ENCODE peak calls at places on chromosomes 2 and 18, in five cellular contexts. One of them, this sample, is unnamed.
A peak's percentile ranks its signal among the peaks of the same experiment; 100 is the strongest.

GRCh38 chr2:216289470-216289869 is 82.8 kb downstream of the MARCHF4 start:
- DNase-seq in stimulated activated CD8-positive, alpha-beta memory T cell treated with anti-CD3 and anti-CD28 coated beads, Interleukin-12 subunit alpha, Interleukin-12 subunit beta, amount 100 ng/mL, for 4 hours: no peak
- DNase-seq in fibroblast of the aortic adventitia: no peak
- DNase-seq in stimulated activated CD4-positive, alpha-beta T cell treated with anti-CD3 and anti-CD28 coated beads, Interleukin-1b, Interleukin-23, amount 100 ng/mL, for 24 hours: no peak
- DNase-seq in HCT116: no peak
- DNase-seq in this sample: no peak

GRCh38 chr2:67883316-67884080 is 179.3 kb downstream of the C1D start:
- DNase-seq in stimulated activated CD4-positive, alpha-beta T cell treated with anti-CD3 and anti-CD28 coated beads, Interleukin-1b, Interleukin-23, amount 100 ng/mL, for 24 hours: no peak
- DNase-seq in fibroblast of the aortic adventitia: no peak
- DNase-seq in stimulated activated CD8-positive, alpha-beta memory T cell treated with anti-CD3 and anti-CD28 coated beads, Interleukin-12 subunit alpha, Interleukin-12 subunit beta, amount 100 ng/mL, for 4 hours: no peak
- DNase-seq in HCT116: no peak
- DNase-seq in this sample: no peak

GRCh38 chr2:73133566-73134227 is 20.9 kb upstream of the RAB11FIP5 start:
- DNase-seq in fibroblast of the aortic adventitia: no peak
- DNase-seq in stimulated activated CD8-positive, alpha-beta memory T cell treated with anti-CD3 and anti-CD28 coated beads, Interleukin-12 subunit alpha, Interleukin-12 subunit beta, amount 100 ng/mL, for 4 hours: no peak
- DNase-seq in stimulated activated CD4-positive, alpha-beta T cell treated with anti-CD3 and anti-CD28 coated beads, Interleukin-1b, Interleukin-23, amount 100 ng/mL, for 24 hours: no peak
- DNase-seq in HCT116: no peak
- DNase-seq in this sample: no peak

GRCh38 chr2:204726831-204727230 is 181.6 kb downstream of the PARD3B start:
- DNase-seq in stimulated activated CD4-positive, alpha-beta T cell treated with anti-CD3 and anti-CD28 coated beads, Interleukin-1b, Interleukin-23, amount 100 ng/mL, for 24 hours: no peak
- DNase-seq in fibroblast of the aortic adventitia: no peak
- DNase-seq in HCT116: no peak
- DNase-seq in stimulated activated CD8-positive, alpha-beta memory T cell treated with anti-CD3 and anti-CD28 coated beads, Interleukin-12 subunit alpha, Interleukin-12 subunit beta, amount 100 ng/mL, for 4 hours: no peak
- DNase-seq in this sample: no peak

GRCh38 chr2:128584296-128584900 is 265.7 kb upstream of the HS6ST1 start:
- DNase-seq in stimulated activated CD8-positive, alpha-beta memory T cell treated with anti-CD3 and anti-CD28 coated beads, Interleukin-12 subunit alpha, Interleukin-12 subunit beta, amount 100 ng/mL, for 4 hours: no peak
- DNase-seq in fibroblast of the aortic adventitia: peak; percentile 87
- DNase-seq in HCT116: no peak
- DNase-seq in stimulated activated CD4-positive, alpha-beta T cell treated with anti-CD3 and anti-CD28 coated beads, Interleukin-1b, Interleukin-23, amount 100 ng/mL, for 24 hours: no peak
- DNase-seq in this sample: peak; percentile 51

GRCh38 chr18:11658989-11659388 is 30.1 kb upstream of the GNAL start:
- DNase-seq in stimulated activated CD4-positive, alpha-beta T cell treated with anti-CD3 and anti-CD28 coated beads, Interleukin-1b, Interleukin-23, amount 100 ng/mL, for 24 hours: no peak
- DNase-seq in stimulated activated CD8-positive, alpha-beta memory T cell treated with anti-CD3 and anti-CD28 coated beads, Interleukin-12 subunit alpha, Interleukin-12 subunit beta, amount 100 ng/mL, for 4 hours: no peak
- DNase-seq in fibroblast of the aortic adventitia: no peak
- DNase-seq in HCT116: no peak
- DNase-seq in this sample: no peak

GRCh38 chr2:99821572-99822369 is 320.6 kb downstream of the AFF3 start:
- DNase-seq in stimulated activated CD4-positive, alpha-beta T cell treated with anti-CD3 and anti-CD28 coated beads, Interleukin-1b, Interleukin-23, amount 100 ng/mL, for 24 hours: no peak
- DNase-seq in stimulated activated CD8-positive, alpha-beta memory T cell treated with anti-CD3 and anti-CD28 coated beads, Interleukin-12 subunit alpha, Interleukin-12 subunit beta, amount 100 ng/mL, for 4 hours: no peak
- DNase-seq in fibroblast of the aortic adventitia: peak; percentile 39
- DNase-seq in HCT116: no peak
- DNase-seq in this sample: peak; percentile 61

GRCh38 chr2:176261136-176261535 is 8.1 kb upstream of the MTX2 start:
- DNase-seq in stimulated activated CD4-positive, alpha-beta T cell treated with anti-CD3 and anti-CD28 coated beads, Interleukin-1b, Interleukin-23, amount 100 ng/mL, for 24 hours: no peak
- DNase-seq in fibroblast of the aortic adventitia: no peak
- DNase-seq in HCT116: no peak
- DNase-seq in stimulated activated CD8-positive, alpha-beta memory T cell treated with anti-CD3 and anti-CD28 coated beads, Interleukin-12 subunit alpha, Interleukin-12 subunit beta, amount 100 ng/mL, for 4 hours: no peak
- DNase-seq in this sample: no peak

GRCh38 chr2:237128026-237128703 is 42.5 kb downstream of the COPS8 start:
- DNase-seq in stimulated activated CD4-positive, alpha-beta T cell treated with anti-CD3 and anti-CD28 coated beads, Interleukin-1b, Interleukin-23, amount 100 ng/mL, for 24 hours: peak; percentile 60
- DNase-seq in HCT116: peak; percentile 77
- DNase-seq in fibroblast of the aortic adventitia: peak; percentile 99
- DNase-seq in stimulated activated CD8-positive, alpha-beta memory T cell treated with anti-CD3 and anti-CD28 coated beads, Interleukin-12 subunit alpha, Interleukin-12 subunit beta, amount 100 ng/mL, for 4 hours: peak; percentile 6
- DNase-seq in this sample: peak; percentile 100

GRCh38 chr2:134207589-134208209 is 46.2 kb upstream of the MGAT5 start:
- DNase-seq in stimulated activated CD4-positive, alpha-beta T cell treated with anti-CD3 and anti-CD28 coated beads, Interleukin-1b, Interleukin-23, amount 100 ng/mL, for 24 hours: peak; percentile 46
- DNase-seq in fibroblast of the aortic adventitia: peak; percentile 42
- DNase-seq in stimulated activated CD8-positive, alpha-beta memory T cell treated with anti-CD3 and anti-CD28 coated beads, Interleukin-12 subunit alpha, Interleukin-12 subunit beta, amount 100 ng/mL, for 4 hours: peak; percentile 37
- DNase-seq in HCT116: peak; percentile 47
- DNase-seq in this sample: peak; percentile 76

GRCh38 chr2:54635554-54636152 is 87.8 kb upstream of the EML6 start:
- DNase-seq in stimulated activated CD4-positive, alpha-beta T cell treated with anti-CD3 and anti-CD28 coated beads, Interleukin-1b, Interleukin-23, amount 100 ng/mL, for 24 hours: no peak
- DNase-seq in fibroblast of the aortic adventitia: peak; percentile 77
- DNase-seq in stimulated activated CD8-positive, alpha-beta memory T cell treated with anti-CD3 and anti-CD28 coated beads, Interleukin-12 subunit alpha, Interleukin-12 subunit beta, amount 100 ng/mL, for 4 hours: no peak
- DNase-seq in HCT116: no peak
- DNase-seq in this sample: no peak

GRCh38 chr2:205802069-205802468 is 119.8 kb downstream of the NRP2 start:
- DNase-seq in stimulated activated CD8-positive, alpha-beta memory T cell treated with anti-CD3 and anti-CD28 coated beads, Interleukin-12 subunit alpha, Interleukin-12 subunit beta, amount 100 ng/mL, for 4 hours: no peak
- DNase-seq in HCT116: no peak
- DNase-seq in fibroblast of the aortic adventitia: no peak
- DNase-seq in stimulated activated CD4-positive, alpha-beta T cell treated with anti-CD3 and anti-CD28 coated beads, Interleukin-1b, Interleukin-23, amount 100 ng/mL, for 24 hours: no peak
- DNase-seq in this sample: peak; percentile 11

GRCh38 chr2:165646321-165646801 is 147.7 kb downstream of the GALNT3 start:
- DNase-seq in fibroblast of the aortic adventitia: no peak
- DNase-seq in stimulated activated CD4-positive, alpha-beta T cell treated with anti-CD3 and anti-CD28 coated beads, Interleukin-1b, Interleukin-23, amount 100 ng/mL, for 24 hours: no peak
- DNase-seq in stimulated activated CD8-positive, alpha-beta memory T cell treated with anti-CD3 and anti-CD28 coated beads, Interleukin-12 subunit alpha, Interleukin-12 subunit beta, amount 100 ng/mL, for 4 hours: no peak
- DNase-seq in HCT116: no peak
- DNase-seq in this sample: peak; percentile 50

GRCh38 chr2:152445791-152446201 is 110.8 kb downstream of the FMNL2 start:
- DNase-seq in HCT116: no peak
- DNase-seq in stimulated activated CD4-positive, alpha-beta T cell treated with anti-CD3 and anti-CD28 coated beads, Interleukin-1b, Interleukin-23, amount 100 ng/mL, for 24 hours: no peak
- DNase-seq in fibroblast of the aortic adventitia: peak; percentile 76
- DNase-seq in stimulated activated CD8-positive, alpha-beta memory T cell treated with anti-CD3 and anti-CD28 coated beads, Interleukin-12 subunit alpha, Interleukin-12 subunit beta, amount 100 ng/mL, for 4 hours: no peak
- DNase-seq in this sample: peak; percentile 89

GRCh38 chr2:223185638-223186037 is 133.6 kb downstream of the KCNE4 start:
- DNase-seq in stimulated activated CD4-positive, alpha-beta T cell treated with anti-CD3 and anti-CD28 coated beads, Interleukin-1b, Interleukin-23, amount 100 ng/mL, for 24 hours: no peak
- DNase-seq in HCT116: no peak
- DNase-seq in stimulated activated CD8-positive, alpha-beta memory T cell treated with anti-CD3 and anti-CD28 coated beads, Interleukin-12 subunit alpha, Interleukin-12 subunit beta, amount 100 ng/mL, for 4 hours: no peak
- DNase-seq in fibroblast of the aortic adventitia: no peak
- DNase-seq in this sample: no peak

GRCh38 chr2:190746971-190747761 is 98.3 kb downstream of the NAB1 start:
- DNase-seq in stimulated activated CD4-positive, alpha-beta T cell treated with anti-CD3 and anti-CD28 coated beads, Interleukin-1b, Interleukin-23, amount 100 ng/mL, for 24 hours: no peak
- DNase-seq in stimulated activated CD8-positive, alpha-beta memory T cell treated with anti-CD3 and anti-CD28 coated beads, Interleukin-12 subunit alpha, Interleukin-12 subunit beta, amount 100 ng/mL, for 4 hours: no peak
- DNase-seq in HCT116: no peak
- DNase-seq in fibroblast of the aortic adventitia: peak; percentile 81
- DNase-seq in this sample: peak; percentile 42

GRCh38 chr2:112216158-112216557 is 38.7 kb downstream of the ZC3H8 start:
- DNase-seq in stimulated activated CD8-positive, alpha-beta memory T cell treated with anti-CD3 and anti-CD28 coated beads, Interleukin-12 subunit alpha, Interleukin-12 subunit beta, amount 100 ng/mL, for 4 hours: no peak
- DNase-seq in HCT116: no peak
- DNase-seq in fibroblast of the aortic adventitia: peak; percentile 60
- DNase-seq in stimulated activated CD4-positive, alpha-beta T cell treated with anti-CD3 and anti-CD28 coated beads, Interleukin-1b, Interleukin-23, amount 100 ng/mL, for 24 hours: no peak
- DNase-seq in this sample: peak; percentile 19

GRCh38 chr2:236853558-236853957 is 232.1 kb upstream of the COPS8 start:
- DNase-seq in HCT116: no peak
- DNase-seq in fibroblast of the aortic adventitia: no peak
- DNase-seq in stimulated activated CD4-positive, alpha-beta T cell treated with anti-CD3 and anti-CD28 coated beads, Interleukin-1b, Interleukin-23, amount 100 ng/mL, for 24 hours: no peak
- DNase-seq in stimulated activated CD8-positive, alpha-beta memory T cell treated with anti-CD3 and anti-CD28 coated beads, Interleukin-12 subunit alpha, Interleukin-12 subunit beta, amount 100 ng/mL, for 4 hours: no peak
- DNase-seq in this sample: no peak

GRCh38 chr18:658947-659533 is 1.6 kb downstream of the TYMS start:
- DNase-seq in stimulated activated CD4-positive, alpha-beta T cell treated with anti-CD3 and anti-CD28 coated beads, Interleukin-1b, Interleukin-23, amount 100 ng/mL, for 24 hours: no peak
- DNase-seq in fibroblast of the aortic adventitia: no peak
- DNase-seq in stimulated activated CD8-positive, alpha-beta memory T cell treated with anti-CD3 and anti-CD28 coated beads, Interleukin-12 subunit alpha, Interleukin-12 subunit beta, amount 100 ng/mL, for 4 hours: no peak
- DNase-seq in HCT116: no peak
- DNase-seq in this sample: no peak

GRCh38 chr2:228556707-228557106 is 375.2 kb upstream of the SPHKAP start:
- DNase-seq in fibroblast of the aortic adventitia: peak; percentile 12
- DNase-seq in stimulated activated CD8-positive, alpha-beta memory T cell treated with anti-CD3 and anti-CD28 coated beads, Interleukin-12 subunit alpha, Interleukin-12 subunit beta, amount 100 ng/mL, for 4 hours: no peak
- DNase-seq in stimulated activated CD4-positive, alpha-beta T cell treated with anti-CD3 and anti-CD28 coated beads, Interleukin-1b, Interleukin-23, amount 100 ng/mL, for 24 hours: no peak
- DNase-seq in HCT116: no peak
- DNase-seq in this sample: peak; percentile 38

GRCh38 chr2:68367918-68368656 is 3.0 kb downstream of the PLEK start:
- DNase-seq in stimulated activated CD8-positive, alpha-beta memory T cell treated with anti-CD3 and anti-CD28 coated beads, Interleukin-12 subunit alpha, Interleukin-12 subunit beta, amount 100 ng/mL, for 4 hours: no peak
- DNase-seq in HCT116: no peak
- DNase-seq in fibroblast of the aortic adventitia: peak; percentile 3
- DNase-seq in stimulated activated CD4-positive, alpha-beta T cell treated with anti-CD3 and anti-CD28 coated beads, Interleukin-1b, Interleukin-23, amount 100 ng/mL, for 24 hours: no peak
- DNase-seq in this sample: no peak

GRCh38 chr2:58644992-58645391 is 403.9 kb upstream of the FANCL start:
- DNase-seq in fibroblast of the aortic adventitia: no peak
- DNase-seq in stimulated activated CD8-positive, alpha-beta memory T cell treated with anti-CD3 and anti-CD28 coated beads, Interleukin-12 subunit alpha, Interleukin-12 subunit beta, amount 100 ng/mL, for 4 hours: no peak
- DNase-seq in stimulated activated CD4-positive, alpha-beta T cell treated with anti-CD3 and anti-CD28 coated beads, Interleukin-1b, Interleukin-23, amount 100 ng/mL, for 24 hours: no peak
- DNase-seq in HCT116: no peak
- DNase-seq in this sample: no peak

GRCh38 chr18:30280861-30281470 is 761.6 kb downstream of the DSC3 start:
- DNase-seq in HCT116: peak; percentile 34
- DNase-seq in fibroblast of the aortic adventitia: peak; percentile 78
- DNase-seq in stimulated activated CD4-positive, alpha-beta T cell treated with anti-CD3 and anti-CD28 coated beads, Interleukin-1b, Interleukin-23, amount 100 ng/mL, for 24 hours: no peak
- DNase-seq in stimulated activated CD8-positive, alpha-beta memory T cell treated with anti-CD3 and anti-CD28 coated beads, Interleukin-12 subunit alpha, Interleukin-12 subunit beta, amount 100 ng/mL, for 4 hours: no peak
- DNase-seq in this sample: peak; percentile 46

GRCh38 chr2:62705859-62706720 is 577 bp downstream of the EHBP1 start:
- DNase-seq in stimulated activated CD4-positive, alpha-beta T cell treated with anti-CD3 and anti-CD28 coated beads, Interleukin-1b, Interleukin-23, amount 100 ng/mL, for 24 hours: peak; percentile 2
- DNase-seq in fibroblast of the aortic adventitia: peak; percentile 56
- DNase-seq in stimulated activated CD8-positive, alpha-beta memory T cell treated with anti-CD3 and anti-CD28 coated beads, Interleukin-12 subunit alpha, Interleukin-12 subunit beta, amount 100 ng/mL, for 4 hours: no peak
- DNase-seq in HCT116: no peak
- DNase-seq in this sample: peak; percentile 44

GRCh38 chr2:113910110-113910717 is 20.3 kb downstream of the ACTR3 start:
- DNase-seq in fibroblast of the aortic adventitia: no peak
- DNase-seq in stimulated activated CD4-positive, alpha-beta T cell treated with anti-CD3 and anti-CD28 coated beads, Interleukin-1b, Interleukin-23, amount 100 ng/mL, for 24 hours: peak; percentile 51
- DNase-seq in stimulated activated CD8-positive, alpha-beta memory T cell treated with anti-CD3 and anti-CD28 coated beads, Interleukin-12 subunit alpha, Interleukin-12 subunit beta, amount 100 ng/mL, for 4 hours: peak; percentile 54
- DNase-seq in HCT116: peak; percentile 15
- DNase-seq in this sample: no peak

GRCh38 chr2:105739944-105740734 is 4.6 kb upstream of the NCK2 start:
- DNase-seq in stimulated activated CD8-positive, alpha-beta memory T cell treated with anti-CD3 and anti-CD28 coated beads, Interleukin-12 subunit alpha, Interleukin-12 subunit beta, amount 100 ng/mL, for 4 hours: no peak
- DNase-seq in stimulated activated CD4-positive, alpha-beta T cell treated with anti-CD3 and anti-CD28 coated beads, Interleukin-1b, Interleukin-23, amount 100 ng/mL, for 24 hours: no peak
- DNase-seq in fibroblast of the aortic adventitia: no peak
- DNase-seq in HCT116: no peak
- DNase-seq in this sample: no peak

GRCh38 chr2:239222346-239223028 is 178.3 kb downstream of the HDAC4 start:
- DNase-seq in stimulated activated CD8-positive, alpha-beta memory T cell treated with anti-CD3 and anti-CD28 coated beads, Interleukin-12 subunit alpha, Interleukin-12 subunit beta, amount 100 ng/mL, for 4 hours: no peak
- DNase-seq in HCT116: no peak
- DNase-seq in fibroblast of the aortic adventitia: peak; percentile 88
- DNase-seq in stimulated activated CD4-positive, alpha-beta T cell treated with anti-CD3 and anti-CD28 coated beads, Interleukin-1b, Interleukin-23, amount 100 ng/mL, for 24 hours: no peak
- DNase-seq in this sample: peak; percentile 77

GRCh38 chr2:240128608-240129144 is 7.4 kb downstream of the COPS9 start:
- DNase-seq in stimulated activated CD4-positive, alpha-beta T cell treated with anti-CD3 and anti-CD28 coated beads, Interleukin-1b, Interleukin-23, amount 100 ng/mL, for 24 hours: no peak
- DNase-seq in stimulated activated CD8-positive, alpha-beta memory T cell treated with anti-CD3 and anti-CD28 coated beads, Interleukin-12 subunit alpha, Interleukin-12 subunit beta, amount 100 ng/mL, for 4 hours: no peak
- DNase-seq in HCT116: no peak
- DNase-seq in fibroblast of the aortic adventitia: no peak
- DNase-seq in this sample: no peak

GRCh38 chr2:120878970-120879369 is 143.3 kb downstream of the GLI2 start:
- DNase-seq in fibroblast of the aortic adventitia: peak; percentile 43
- DNase-seq in stimulated activated CD8-positive, alpha-beta memory T cell treated with anti-CD3 and anti-CD28 coated beads, Interleukin-12 subunit alpha, Interleukin-12 subunit beta, amount 100 ng/mL, for 4 hours: no peak
- DNase-seq in HCT116: no peak
- DNase-seq in stimulated activated CD4-positive, alpha-beta T cell treated with anti-CD3 and anti-CD28 coated beads, Interleukin-1b, Interleukin-23, amount 100 ng/mL, for 24 hours: no peak
- DNase-seq in this sample: peak; percentile 51